ENCODE peak calls at places on chromosomes 6 and 20, in five cellular contexts. One of them, this sample, is unnamed.

GRCh38 chr20:50652702-50653294 is 38.5 kb downstream of the RIPOR3 start:
- DNase-seq in NCI-H1105 treated with DMSO at 0.1 percent for 48 hours: no peak
- DNase-seq in EL: no peak
- DNase-seq in AG09309: no peak
- DNase-seq in activated CD8-positive, alpha-beta T cell treated with anti-CD3 and anti-CD28 coated beads, Interleukin-2, amount 10 ng/mL, durations not matched to agents 7 days and 5 days: no peak
- DNase-seq in this sample: no peak

GRCh38 chr6:25331085-25331685 is 52.0 kb downstream of the CARMIL1 start:
- DNase-seq in NCI-H1105 treated with DMSO at 0.1 percent for 48 hours: peak
- DNase-seq in EL: no peak
- DNase-seq in AG09309: no peak
- DNase-seq in activated CD8-positive, alpha-beta T cell treated with anti-CD3 and anti-CD28 coated beads, Interleukin-2, amount 10 ng/mL, durations not matched to agents 7 days and 5 days: no peak
- DNase-seq in this sample: peak

GRCh38 chr6:139161817-139162284 is 27.0 kb downstream of the HECA start:
- DNase-seq in NCI-H1105 treated with DMSO at 0.1 percent for 48 hours: no peak
- DNase-seq in EL: no peak
- DNase-seq in AG09309: no peak
- DNase-seq in activated CD8-positive, alpha-beta T cell treated with anti-CD3 and anti-CD28 coated beads, Interleukin-2, amount 10 ng/mL, durations not matched to agents 7 days and 5 days: peak
- DNase-seq in this sample: no peak

GRCh38 chr6:46011241-46012085 is 4.2 kb downstream of the CLIC5 start:
- DNase-seq in NCI-H1105 treated with DMSO at 0.1 percent for 48 hours: no peak
- DNase-seq in EL: peak
- DNase-seq in AG09309: no peak
- DNase-seq in activated CD8-positive, alpha-beta T cell treated with anti-CD3 and anti-CD28 coated beads, Interleukin-2, amount 10 ng/mL, durations not matched to agents 7 days and 5 days: peak
- DNase-seq in this sample: no peak

GRCh38 chr6:17397764-17398194 is 4.4 kb downstream of the CAP2 start:
- DNase-seq in NCI-H1105 treated with DMSO at 0.1 percent for 48 hours: no peak
- DNase-seq in EL: peak
- DNase-seq in AG09309: no peak
- DNase-seq in activated CD8-positive, alpha-beta T cell treated with anti-CD3 and anti-CD28 coated beads, Interleukin-2, amount 10 ng/mL, durations not matched to agents 7 days and 5 days: no peak
- DNase-seq in this sample: no peak

GRCh38 chr6:3414704-3415453 is 42.0 kb downstream of the SLC22A23 start:
- DNase-seq in NCI-H1105 treated with DMSO at 0.1 percent for 48 hours: no peak
- DNase-seq in EL: no peak
- DNase-seq in AG09309: no peak
- DNase-seq in activated CD8-positive, alpha-beta T cell treated with anti-CD3 and anti-CD28 coated beads, Interleukin-2, amount 10 ng/mL, durations not matched to agents 7 days and 5 days: peak
- DNase-seq in this sample: no peak

GRCh38 chr20:35561268-35561667 is 19.4 kb downstream of the ERGIC3 start:
- DNase-seq in NCI-H1105 treated with DMSO at 0.1 percent for 48 hours: peak
- DNase-seq in EL: peak
- DNase-seq in AG09309: peak
- DNase-seq in activated CD8-positive, alpha-beta T cell treated with anti-CD3 and anti-CD28 coated beads, Interleukin-2, amount 10 ng/mL, durations not matched to agents 7 days and 5 days: no peak
- DNase-seq in this sample: peak

GRCh38 chr20:33839591-33839990 is 28.4 kb downstream of the CHMP4B start:
- DNase-seq in NCI-H1105 treated with DMSO at 0.1 percent for 48 hours: peak
- DNase-seq in EL: no peak
- DNase-seq in AG09309: no peak
- DNase-seq in activated CD8-positive, alpha-beta T cell treated with anti-CD3 and anti-CD28 coated beads, Interleukin-2, amount 10 ng/mL, durations not matched to agents 7 days and 5 days: no peak
- DNase-seq in this sample: no peak

GRCh38 chr6:136438445-136438844 is 111.8 kb downstream of the MAP7 start:
- DNase-seq in NCI-H1105 treated with DMSO at 0.1 percent for 48 hours: no peak
- DNase-seq in EL: no peak
- DNase-seq in AG09309: no peak
- DNase-seq in activated CD8-positive, alpha-beta T cell treated with anti-CD3 and anti-CD28 coated beads, Interleukin-2, amount 10 ng/mL, durations not matched to agents 7 days and 5 days: no peak
- DNase-seq in this sample: no peak

GRCh38 chr20:64253000-64253383 is 2.6 kb upstream of the PCMTD2 start:
- DNase-seq in NCI-H1105 treated with DMSO at 0.1 percent for 48 hours: no peak
- DNase-seq in EL: no peak
- DNase-seq in AG09309: no peak
- DNase-seq in activated CD8-positive, alpha-beta T cell treated with anti-CD3 and anti-CD28 coated beads, Interleukin-2, amount 10 ng/mL, durations not matched to agents 7 days and 5 days: no peak
- DNase-seq in this sample: no peak

This sample was measured in stromal cell of bone marrow.